ENCODE peak calls at places on chromosomes 2 and 18, in five cellular contexts. V is HCT116, U is HepG2, D is body of pancreas, C is tibial nerve. H is an unnamed sample.

GRCh38 chr2:180790891-180791290 is 189.5 kb upstream of the UBE2E3 start:
- DNase-seq in D (no peak), V (no peak), C (no peak), U (no peak), H (peak)

GRCh38 chr2:227890495-227891079 is 19.2 kb downstream of the DAW1 start:
- DNase-seq in V (peak), U (peak), D (no peak), C (no peak), H (peak)

GRCh38 chr2:105787376-105788318 is 42.9 kb downstream of the NCK2 start:
- DNase-seq in C (no peak), U (no peak), D (peak), V (no peak), H (no peak)

GRCh38 chr2:84970956-84971798 is at the start of gene KCMF1:
- DNase-seq in C (peak), V (no peak), U (no peak), D (peak), H (peak)

GRCh38 chr2:133844214-133844892 is 276.1 kb upstream of the NCKAP5 start:
- DNase-seq in D (peak), U (peak), C (peak), V (peak), H (peak)

GRCh38 chr2:152814475-152815030 is 96.1 kb downstream of the ARL6IP6 start:
- DNase-seq in V (no peak), C (no peak), U (no peak), D (no peak), H (peak)

GRCh38 chr2:166127217-166128155 is at the start of gene SCN1A:
- DNase-seq in V (peak), U (peak), C (peak), D (peak), H (peak)

GRCh38 chr2:217837001-217837491 is 165.7 kb downstream of the TNS1 start:
- DNase-seq in D (peak), V (peak), C (peak), U (peak), H (peak)

GRCh38 chr2:226403360-226403759 is 396.3 kb downstream of the IRS1 start:
- DNase-seq in U (peak), C (no peak), V (no peak), D (no peak), H (peak)

GRCh38 chr2:20378891-20379519 is 28.4 kb upstream of the PUM2 start:
- DNase-seq in V (peak), D (peak), C (peak), U (peak), H (peak)

GRCh38 chr2:151766421-151767153 is 32.3 kb upstream of the NEB start:
- DNase-seq in C (no peak), V (no peak), D (no peak), U (no peak), H (no peak)

GRCh38 chr2:48845719-48846118 is 90.2 kb upstream of the LHCGR start:
- DNase-seq in C (no peak), V (no peak), U (no peak), D (no peak), H (peak)

GRCh38 chr2:76039505-76039904 is 328.8 kb upstream of the GCFC2 start:
- DNase-seq in V (no peak), C (no peak), D (no peak), U (no peak), H (no peak)

GRCh38 chr2:61889212-61889956 is 928 bp upstream of the CCT4 start:
- DNase-seq in U (no peak), D (peak), C (no peak), V (no peak), H (peak)

GRCh38 chr18:50819027-50819726 is 639 bp downstream of the MRO start:
- DNase-seq in C (no peak), D (peak), U (peak), V (no peak), H (peak)

GRCh38 chr2:180728928-180729559 is 251.4 kb upstream of the UBE2E3 start:
- DNase-seq in V (no peak), U (no peak), C (no peak), D (no peak), H (peak)

GRCh38 chr2:240627736-240628506 is 2.6 kb downstream of the GPR35 start:
- DNase-seq in D (no peak), U (no peak), V (no peak), C (no peak), H (no peak)

GRCh38 chr2:227308784-227309183 is 16.3 kb upstream of the MFF start:
- DNase-seq in V (no peak), D (no peak), U (no peak), C (no peak), H (peak)

GRCh38 chr2:41294331-41294730 is 753.5 kb upstream of the PKDCC start:
- DNase-seq in U (no peak), V (no peak), D (no peak), C (no peak), H (no peak)

GRCh38 chr2:3151153-3151918 is 226.3 kb downstream of the EIPR1 start:
- DNase-seq in C (no peak), D (no peak), U (no peak), V (no peak), H (no peak)

GRCh38 chr2:9001229-9001628 is 2.3 kb downstream of the MBOAT2 start:
- DNase-seq in U (no peak), V (no peak), C (no peak), D (no peak), H (peak)

GRCh38 chr2:70831861-70832260 is 3.8 kb downstream of the CD207 start:
- DNase-seq in C (no peak), V (no peak), D (no peak), U (no peak), H (no peak)

GRCh38 chr18:26618130-26618529 is 69.8 kb upstream of the KCTD1 start:
- DNase-seq in C (no peak), U (no peak), V (no peak), D (no peak), H (no peak)

GRCh38 chr2:116754371-116755101 is 1060.0 kb upstream of the DDX18 start:
- DNase-seq in U (no peak), V (no peak), C (no peak), D (no peak), H (no peak)

GRCh38 chr2:99860720-99861375 is 281.5 kb downstream of the AFF3 start:
- DNase-seq in U (no peak), V (no peak), C (no peak), D (no peak), H (no peak)
- H3K4me3 ChIP-seq in U (no peak), V (no peak), C (no peak), D (no peak), H (no peak)

GRCh38 chr2:230137902-230138539 is 69.3 kb upstream of the SLC16A14 start:
- DNase-seq in U (peak), C (no peak), V (no peak), D (no peak), H (peak)
- TF ChIP-seq CTCF in U (no peak), C (no peak), V (no peak), D (no peak), H (no peak)

DNA sequence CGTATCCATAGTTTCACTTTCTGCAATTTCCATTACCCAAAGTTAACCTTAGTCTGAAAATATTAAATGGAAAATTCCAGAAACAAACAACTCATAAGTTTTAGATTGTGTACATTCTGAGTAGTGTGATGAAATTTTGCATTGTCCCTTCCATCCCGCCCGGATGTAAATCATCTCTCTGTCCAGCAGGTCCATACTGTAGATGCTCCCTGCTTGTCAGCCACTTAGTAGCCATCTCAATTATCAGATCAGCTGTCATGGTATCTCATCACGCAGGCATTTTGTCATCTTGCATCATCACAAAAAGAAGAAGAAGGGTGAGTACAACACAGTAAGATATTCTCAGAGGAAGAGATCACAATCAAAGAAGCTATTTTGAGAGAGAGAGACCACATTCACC is 185.0 kb upstream of the STK17B start:
- DNase-seq in D (no peak), U (no peak), V (no peak), C (no peak), H (no peak)
- H3K4me3 ChIP-seq in D (no peak), U (no peak), V (no peak), C (no peak), H (no peak)

GRCh38 chr2:222577341-222577740 is 78.6 kb downstream of the FARSB start:
- DNase-seq in D (no peak), C (no peak), V (no peak), U (no peak), H (no peak)

DNA sequence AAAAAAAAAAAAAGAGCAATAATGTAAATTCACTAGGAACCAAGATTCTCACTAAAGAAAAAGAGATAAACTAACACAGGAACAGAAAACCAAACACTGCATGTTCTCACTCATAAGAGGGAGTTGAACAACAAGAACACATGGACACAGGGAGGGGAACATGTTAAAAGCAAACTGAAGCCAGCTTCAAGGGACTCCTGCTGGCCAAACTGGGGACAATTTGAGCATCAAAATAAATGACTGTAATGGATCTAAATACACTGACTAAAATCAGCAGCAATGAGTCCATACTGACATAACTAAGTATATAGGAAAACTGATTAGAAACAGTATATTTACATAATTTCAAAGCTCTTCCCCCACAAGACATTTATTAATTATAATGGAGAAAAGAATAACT is 73.0 kb downstream of the FARSB start:
- DNase-seq in U (peak), D (no peak), V (no peak), C (no peak), H (peak)
- TF ChIP-seq CTCF in U (no peak), D (no peak), V (peak), C (no peak), H (peak)

GRCh38 chr2:201730651-201731280 is 32.3 kb upstream of the MPP4 start:
- DNase-seq in C (no peak), U (no peak), D (no peak), V (no peak), H (no peak)
- H3K4me3 ChIP-seq in C (no peak), U (no peak), D (no peak), V (no peak), H (no peak)

GRCh38 chr18:11163668-11164067 is 14.3 kb upstream of the PIEZO2 start:
- DNase-seq in D (peak), C (no peak), V (no peak), U (no peak), H (no peak)
- TF ChIP-seq CTCF in D (peak), C (no peak), V (no peak), U (no peak), H (no peak)